ENCODE peak calls at places on chromosomes 6 and 20, in four cellular contexts. V is astrocyte, H is left cardiac atrium, B is fibroblast of the aortic adventitia. N is an unnamed sample.

GRCh38 chr6:119676230-119676629 is 326.7 kb upstream of the MAN1A1 start:
- DNase-seq in V (no peak), H (no peak), B (no peak), N (no peak)

GRCh38 chr20:45998337-45998736 is 10.4 kb upstream of the MMP9 start:
- DNase-seq in V (no peak), H (no peak), B (no peak), N (no peak)

GRCh38 chr6:133916650-133917151 is 27.8 kb downstream of the TCF21 start:
- DNase-seq in V (peak), H (peak), B (peak), N (peak)

GRCh38 chr20:16125810-16126209 is 447.4 kb downstream of the KIF16B start:
- DNase-seq in V (no peak), H (no peak), B (no peak), N (no peak)

GRCh38 chr20:34864216-34864615 is 8.4 kb downstream of the GGT7 start:
- DNase-seq in V (no peak), H (no peak), B (no peak), N (no peak)

GRCh38 chr6:22825210-22825609 is 255.8 kb downstream of the HDGFL1 start:
- DNase-seq in V (no peak), H (no peak), B (no peak), N (no peak)

GRCh38 chr6:72788188-72788587 is 166.3 kb downstream of the KCNQ5 start:
- DNase-seq in V (peak), H (no peak), B (peak), N (peak)

GRCh38 chr6:107843400-107843799 is 19.3 kb upstream of the SCML4 start:
- DNase-seq in V (no peak), H (no peak), B (no peak), N (no peak)

GRCh38 chr6:115221185-115221584 is 839.5 kb downstream of the FRK start:
- DNase-seq in V (no peak), H (no peak), B (no peak), N (no peak)

N was measured in brain microvascular endothelial cell.